ENCODE peak calls at places on chromosomes 13 and 19, in nine cellular contexts. E, W, X, L, I, P, S, Z and Q are unnamed samples.

GRCh38 chr13:112897603-112897955 is 71.4 kb upstream of the MCF2L start:
- DNase-seq in E (no peak), W (no peak), X (no peak), L (no peak), I (no peak), P (no peak), S (no peak), Z (no peak), Q (no peak)

GRCh38 chr19:51607920-51608562 is 22.2 kb downstream of the SIGLEC5 start:
- DNase-seq in E (peak; percentile 77), W (peak; percentile 81), X (peak; percentile 93), L (peak; percentile 80), I (peak; percentile 85), P (peak; percentile 83), S (peak; percentile 79), Z (no peak), Q (peak; percentile 62)

GRCh38 chr19:1000591-1001537 is 645 bp downstream of the GRIN3B start:
- DNase-seq in E (no peak), W (no peak), X (no peak), L (no peak), I (no peak), P (no peak), S (no peak), Z (no peak), Q (no peak)

GRCh38 chr19:17843428-17843827 is 4.4 kb downstream of the JAK3 start:
- DNase-seq in E (no peak), W (no peak), X (no peak), L (no peak), I (no peak), P (no peak), S (no peak), Z (no peak), Q (no peak)

GRCh38 chr19:24101459-24102122 is 14.6 kb downstream of the ZNF254 start:
- DNase-seq in E (no peak), W (no peak), X (no peak), L (no peak), I (no peak), P (peak; percentile 46), S (no peak), Z (no peak), Q (no peak)

GRCh38 chr19:50331187-50332013 is 2.2 kb upstream of the KCNC3 start:
- DNase-seq in E (no peak), W (peak; percentile 57), X (peak; percentile 56), L (no peak), I (no peak), P (no peak), S (no peak), Z (no peak), Q (no peak)

GRCh38 chr19:5156231-5156986 is 184.2 kb downstream of the PTPRS start:
- DNase-seq in E (no peak), W (no peak), X (no peak), L (no peak), I (no peak), P (no peak), S (no peak), Z (no peak), Q (no peak)

GRCh38 chr13:63010072-63010658 is 1594.5 kb upstream of the PCDH20 start:
- DNase-seq in E (no peak), W (no peak), X (no peak), L (no peak), I (no peak), P (no peak), S (no peak), Z (no peak), Q (no peak)

GRCh38 chr13:28031220-28031903 is 42.9 kb upstream of the URAD start:
- DNase-seq in E (no peak), W (peak; percentile 64), X (no peak), L (no peak), I (no peak), P (no peak), S (peak; percentile 23), Z (no peak), Q (peak; percentile 4)

GRCh38 chr19:55118401-55118991 is 1.1 kb upstream of the PPP1R12C start:
- DNase-seq in E (no peak), W (peak; percentile 41), X (peak; percentile 87), L (peak; percentile 61), I (peak; percentile 78), P (peak; percentile 71), S (peak; percentile 65), Z (no peak), Q (no peak)

GRCh38 chr13:23354520-23354919 is 79.0 kb downstream of the SACS start:
- DNase-seq in E (no peak), W (no peak), X (no peak), L (no peak), I (no peak), P (no peak), S (no peak), Z (no peak), Q (no peak)

GRCh38 chr13:41458187-41458938 is 1.0 kb downstream of the RGCC start:
- DNase-seq in E (no peak), W (peak; percentile 47), X (peak; percentile 70), L (no peak), I (peak; percentile 32), P (no peak), S (peak; percentile 26), Z (no peak), Q (peak; percentile 20)

GRCh38 chr19:40517248-40517647 is 50.4 kb downstream of the SPTBN4 start:
- DNase-seq in E (no peak), W (no peak), X (no peak), L (no peak), I (no peak), P (no peak), S (no peak), Z (no peak), Q (no peak)

GRCh38 chr13:72536668-72537399 is 190.6 kb downstream of the MZT1 start:
- DNase-seq in E (no peak), W (no peak), X (no peak), L (no peak), I (peak; percentile 36), P (peak; percentile 17), S (no peak), Z (no peak), Q (no peak)

GRCh38 chr19:16851031-16851712 is 22.0 kb downstream of the SIN3B start:
- DNase-seq in E (no peak), W (no peak), X (no peak), L (no peak), I (no peak), P (peak; percentile 50), S (no peak), Z (no peak), Q (no peak)

DNA sequence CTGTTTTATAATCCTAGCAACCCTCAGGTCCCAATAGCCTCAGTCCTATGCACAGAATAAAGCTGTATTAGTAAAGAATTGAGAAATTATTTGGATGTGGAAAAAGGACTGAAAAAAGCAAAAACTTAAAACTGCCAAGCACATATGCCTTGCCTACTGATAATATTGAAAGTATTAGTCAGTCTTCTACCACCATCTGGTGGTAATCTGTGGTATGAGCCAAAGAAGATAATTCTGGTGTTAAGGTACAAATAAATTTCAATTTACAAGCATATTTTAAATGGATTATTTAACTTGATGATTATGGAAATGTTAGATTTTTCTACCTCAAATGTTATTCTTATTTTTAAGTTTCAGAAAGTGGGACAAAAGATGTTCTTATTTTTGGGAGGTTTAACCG is 460.3 kb upstream of the KLHL1 start:
- DNase-seq in E (no peak), W (peak; percentile 54), X (peak; percentile 27), L (peak; percentile 51), I (peak; percentile 21), P (peak; percentile 76), S (no peak), Z (no peak), Q (peak; percentile 54)
- TF ChIP-seq CTCF in E (no peak), W (peak; percentile 50), X (peak; percentile 49), L (peak; percentile 61), I (peak; percentile 63), P (peak; percentile 63), S (peak; percentile 76), Z (peak; percentile 36), Q (peak; percentile 59)

GRCh38 chr13:50081899-50082425 is 66.7 kb downstream of the KCNRG start:
- DNase-seq in E (peak; percentile 88), W (peak; percentile 99), X (peak; percentile 97), L (peak; percentile 99), I (peak; percentile 99), P (peak; percentile 99), S (peak; percentile 97), Z (peak; percentile 99), Q (peak; percentile 99)
- TF ChIP-seq CTCF in E (no peak), W (no peak), X (peak; percentile 23), L (no peak), I (no peak), P (no peak), S (no peak), Z (no peak), Q (no peak)

GRCh38 chr13:46855166-46855565 is 41.7 kb downstream of the HTR2A start:
- DNase-seq in E (no peak), W (peak; percentile 71), X (no peak), L (no peak), I (no peak), P (no peak), S (no peak), Z (no peak), Q (no peak)
- TF ChIP-seq CTCF in E (no peak), W (no peak), X (no peak), L (no peak), I (no peak), P (no peak), S (no peak), Z (no peak), Q (no peak)

DNA sequence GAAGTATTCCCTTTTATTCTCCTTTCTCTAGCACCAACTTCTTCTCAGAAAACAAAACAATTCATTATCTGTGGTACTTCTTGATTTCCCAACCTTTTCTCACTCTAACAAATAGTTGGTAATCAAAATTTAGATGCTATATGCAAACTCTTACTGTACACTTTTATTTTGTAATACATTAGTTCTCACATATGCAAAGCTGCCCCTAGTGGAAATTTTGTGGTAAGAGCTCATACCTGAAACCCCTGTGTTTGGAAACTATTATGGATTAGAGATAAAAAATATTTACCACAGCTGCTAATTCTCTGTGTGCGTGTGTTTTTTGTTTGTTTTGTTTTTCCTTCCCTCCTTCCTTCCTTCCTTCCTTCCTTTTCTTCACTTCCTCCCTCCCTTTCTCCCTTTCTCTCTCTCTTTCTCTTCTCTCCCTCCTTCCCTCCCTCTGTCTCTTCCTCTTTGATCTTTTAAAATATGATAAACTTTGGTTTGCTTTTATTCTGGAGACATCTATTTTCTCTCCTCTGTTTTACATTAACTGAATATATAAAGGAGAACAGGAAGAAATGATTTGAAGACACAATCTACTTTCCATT is 537.4 kb downstream of the SLITRK6 start:
- DNase-seq in E (no peak), W (no peak), X (no peak), L (peak; percentile 27), I (no peak), P (peak; percentile 57), S (no peak), Z (no peak), Q (peak; percentile 50)
- TF ChIP-seq CTCF in E (no peak), W (no peak), X (no peak), L (peak; percentile 5), I (no peak), P (peak; percentile 69), S (no peak), Z (no peak), Q (peak; percentile 55)

DNA sequence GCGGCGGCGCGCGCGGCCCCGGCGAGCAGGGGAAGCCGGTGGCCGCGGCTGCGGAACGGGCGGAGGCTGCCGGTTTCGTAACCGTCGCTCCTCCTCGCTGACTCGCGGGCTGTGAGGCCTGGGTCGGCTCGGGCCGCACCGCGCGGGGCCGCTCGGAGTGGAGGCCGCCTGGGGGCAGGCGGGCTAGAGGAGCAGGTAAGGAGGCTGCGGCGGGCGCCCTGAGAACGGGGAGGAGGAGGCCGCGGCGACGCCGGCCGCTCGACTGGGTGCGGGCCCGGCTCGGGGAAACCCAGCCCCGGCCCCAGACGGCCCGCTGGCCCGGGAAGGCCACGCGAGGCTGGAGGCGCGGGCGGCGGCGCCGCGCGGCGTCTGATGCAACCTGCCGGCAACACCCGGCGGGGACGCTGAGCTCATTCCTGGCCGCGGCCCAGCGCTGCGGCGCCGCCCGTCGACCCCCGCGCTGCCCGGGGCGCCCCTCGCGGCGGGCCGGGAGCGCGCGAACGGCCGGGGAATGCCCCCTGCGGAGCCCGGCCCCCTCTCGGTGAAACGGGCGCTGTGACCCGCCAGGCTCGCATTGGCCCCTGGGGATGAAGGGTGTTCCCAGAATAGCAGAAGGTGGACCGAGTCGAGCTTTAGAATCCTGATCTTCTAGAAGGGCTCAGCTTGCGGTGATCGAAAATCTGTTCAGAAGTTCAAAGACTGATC is at the start of gene CEBPG:
- DNase-seq in E (no peak), W (peak; percentile 63), X (peak; percentile 68), L (peak; percentile 72), I (no peak), P (peak; percentile 74), S (peak; percentile 59), Z (no peak), Q (peak; percentile 91)
- TF ChIP-seq CTCF in E (no peak), W (peak; percentile 12), X (peak; percentile 41), L (no peak), I (no peak), P (peak; percentile 13), S (peak; percentile 35), Z (no peak), Q (no peak)